ENCODE peak calls at places on chromosomes 4 and X, in eight cellular contexts. One of them, this sample, is unnamed.

GRCh38 chr4:7371122-7371941 is 63.4 kb downstream of the PSAPL1 start:
- DNase-seq in coronary artery: no peak
- DNase-seq in substantia nigra: no peak
- DNase-seq in HCT116: no peak
- DNase-seq in CD8-positive, alpha-beta T cell: no peak
- DNase-seq in astrocyte: peak; percentile 96
- DNase-seq in brain microvascular endothelial cell: peak; percentile 62
- DNase-seq in ovary: no peak
- DNase-seq in this sample: no peak

GRCh38 chr4:128879971-128880370 is 70.5 kb downstream of the JADE1 start:
- DNase-seq in coronary artery: no peak
- DNase-seq in brain microvascular endothelial cell: no peak
- DNase-seq in HCT116: no peak
- DNase-seq in astrocyte: no peak
- DNase-seq in ovary: no peak
- DNase-seq in CD8-positive, alpha-beta T cell: no peak
- DNase-seq in substantia nigra: no peak
- DNase-seq in this sample: no peak

GRCh38 chrX:56763556-56764152 is 34.6 kb downstream of the NBDY start:
- DNase-seq in HCT116: no peak
- DNase-seq in substantia nigra: no peak
- DNase-seq in astrocyte: peak; percentile 16
- DNase-seq in CD8-positive, alpha-beta T cell: no peak
- DNase-seq in coronary artery: peak; percentile 84
- DNase-seq in ovary: peak; percentile 86
- DNase-seq in brain microvascular endothelial cell: peak; percentile 16
- DNase-seq in this sample: no peak

GRCh38 chr4:7597281-7597680 is 162.6 kb upstream of the PSAPL1 start:
- DNase-seq in CD8-positive, alpha-beta T cell: no peak
- DNase-seq in substantia nigra: no peak
- DNase-seq in coronary artery: no peak
- DNase-seq in astrocyte: no peak
- DNase-seq in HCT116: no peak
- DNase-seq in ovary: no peak
- DNase-seq in brain microvascular endothelial cell: no peak
- DNase-seq in this sample: no peak

GRCh38 chrX:41164469-41164868 is 79.2 kb downstream of the USP9X start:
- DNase-seq in CD8-positive, alpha-beta T cell: no peak
- DNase-seq in ovary: no peak
- DNase-seq in HCT116: no peak
- DNase-seq in coronary artery: no peak
- DNase-seq in brain microvascular endothelial cell: no peak
- DNase-seq in substantia nigra: no peak
- DNase-seq in astrocyte: no peak
- DNase-seq in this sample: no peak

GRCh38 chr4:154416183-154416543 is 75.4 kb downstream of the DCHS2 start:
- DNase-seq in CD8-positive, alpha-beta T cell: no peak
- DNase-seq in HCT116: no peak
- DNase-seq in ovary: peak; percentile 39
- DNase-seq in substantia nigra: peak; percentile 17
- DNase-seq in astrocyte: no peak
- DNase-seq in coronary artery: no peak
- DNase-seq in brain microvascular endothelial cell: no peak
- DNase-seq in this sample: no peak

GRCh38 chr4:52299120-52299519 is 248.0 kb downstream of the SPATA18 start:
- DNase-seq in HCT116: no peak
- DNase-seq in CD8-positive, alpha-beta T cell: peak; percentile 17
- DNase-seq in brain microvascular endothelial cell: no peak
- DNase-seq in astrocyte: no peak
- DNase-seq in ovary: no peak
- DNase-seq in coronary artery: no peak
- DNase-seq in substantia nigra: no peak
- DNase-seq in this sample: no peak

GRCh38 chr4:123481034-123481433 is 84.4 kb downstream of the SPRY1 start:
- DNase-seq in substantia nigra: no peak
- DNase-seq in coronary artery: no peak
- DNase-seq in HCT116: no peak
- DNase-seq in ovary: no peak
- DNase-seq in CD8-positive, alpha-beta T cell: no peak
- DNase-seq in brain microvascular endothelial cell: peak; percentile 61
- DNase-seq in astrocyte: peak; percentile 94
- DNase-seq in this sample: peak; percentile 72

GRCh38 chr4:64520393-64520792 is 111.1 kb upstream of the TECRL start:
- DNase-seq in coronary artery: no peak
- DNase-seq in CD8-positive, alpha-beta T cell: no peak
- DNase-seq in astrocyte: no peak
- DNase-seq in brain microvascular endothelial cell: no peak
- DNase-seq in substantia nigra: no peak
- DNase-seq in ovary: no peak
- DNase-seq in HCT116: no peak
- DNase-seq in this sample: no peak

GRCh38 chr4:155522201-155522600 is 144.4 kb upstream of the GUCY1A1 start:
- DNase-seq in CD8-positive, alpha-beta T cell: no peak
- DNase-seq in HCT116: no peak
- DNase-seq in coronary artery: no peak
- DNase-seq in substantia nigra: no peak
- DNase-seq in astrocyte: peak; percentile 61
- DNase-seq in ovary: no peak
- DNase-seq in brain microvascular endothelial cell: no peak
- DNase-seq in this sample: no peak

GRCh38 chr4:128866281-128866680 is 56.8 kb downstream of the JADE1 start:
- DNase-seq in substantia nigra: no peak
- DNase-seq in brain microvascular endothelial cell: no peak
- DNase-seq in ovary: no peak
- DNase-seq in coronary artery: no peak
- DNase-seq in HCT116: no peak
- DNase-seq in CD8-positive, alpha-beta T cell: no peak
- DNase-seq in astrocyte: no peak
- DNase-seq in this sample: no peak

GRCh38 chr4:13266687-13267086 is 217.5 kb downstream of the RAB28 start:
- DNase-seq in CD8-positive, alpha-beta T cell: no peak
- DNase-seq in coronary artery: no peak
- DNase-seq in brain microvascular endothelial cell: no peak
- DNase-seq in HCT116: no peak
- DNase-seq in substantia nigra: no peak
- DNase-seq in astrocyte: no peak
- DNase-seq in ovary: no peak
- DNase-seq in this sample: no peak

DNA sequence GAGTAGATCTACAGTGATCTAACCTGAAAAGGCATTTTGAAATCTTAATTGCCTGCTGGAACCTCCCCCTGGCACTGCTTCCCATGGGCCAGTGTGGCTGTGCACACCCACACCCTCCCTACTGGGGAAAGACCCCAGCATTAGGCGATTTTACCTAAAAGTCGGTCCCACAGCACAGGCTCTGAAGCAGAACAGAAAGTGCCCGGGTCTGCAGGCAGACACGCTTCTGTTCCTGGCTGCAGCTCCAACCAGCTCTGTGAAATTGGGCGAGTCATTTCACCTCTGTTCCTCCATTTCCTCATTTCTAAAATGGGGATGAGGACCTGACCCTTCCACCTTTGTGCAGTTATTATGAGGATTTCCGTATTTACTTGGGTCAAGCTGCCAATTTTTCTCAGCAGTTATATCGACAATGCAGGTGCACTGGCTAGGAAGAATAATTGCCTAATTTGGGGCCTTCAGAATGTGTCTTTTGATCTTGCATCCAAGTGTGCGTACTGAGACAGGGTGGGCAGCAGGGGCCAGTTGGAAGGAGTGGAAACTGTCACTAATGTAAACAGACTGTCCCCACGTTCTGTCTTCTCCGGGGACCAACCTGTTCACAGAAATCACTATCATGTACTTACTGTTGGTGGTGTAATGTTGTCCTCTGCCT is 7.1 kb downstream of the KLF3 start:
- DNase-seq in astrocyte: no peak
- DNase-seq in coronary artery: no peak
- DNase-seq in CD8-positive, alpha-beta T cell: no peak
- DNase-seq in ovary: no peak
- DNase-seq in substantia nigra: peak; percentile 26
- DNase-seq in HCT116: no peak
- DNase-seq in brain microvascular endothelial cell: no peak
- DNase-seq in this sample: peak; percentile 33
- H3K27ac ChIP-seq in astrocyte: no peak overlapping the region
- H3K27ac ChIP-seq in coronary artery: peak overlapping the region; percentile 82
- H3K27ac ChIP-seq in CD8-positive, alpha-beta T cell: peak overlapping the region; percentile 31
- H3K27ac ChIP-seq in ovary: peak overlapping the region; percentile 35
- H3K27ac ChIP-seq in substantia nigra: peak overlapping the region; percentile 80
- H3K27ac ChIP-seq in HCT116: peak overlapping the region; percentile 23
- H3K27ac ChIP-seq in brain microvascular endothelial cell: no peak overlapping the region
- H3K27ac ChIP-seq in this sample: peak overlapping the region; percentile 26

DNA sequence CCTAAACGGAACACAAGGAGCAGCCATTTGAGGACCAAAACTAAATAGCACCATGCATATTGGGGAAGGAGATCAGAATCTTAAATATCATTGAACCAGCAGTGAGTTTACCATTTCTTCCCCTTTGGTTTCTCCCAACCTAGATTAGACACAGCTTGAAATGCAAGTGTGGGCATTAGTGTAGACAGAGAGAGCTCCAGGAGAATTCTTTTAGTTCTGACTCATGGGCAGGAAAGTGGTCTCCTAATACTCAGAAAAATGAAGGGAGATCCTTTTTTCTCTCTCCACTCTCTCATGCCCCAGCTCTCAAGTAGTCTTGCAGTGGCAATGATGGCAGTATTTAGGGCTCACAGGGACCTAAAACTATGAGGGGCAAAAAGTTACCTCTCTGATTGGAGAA is 567.9 kb downstream of the INPP4B start:
- DNase-seq in coronary artery: no peak
- DNase-seq in CD8-positive, alpha-beta T cell: no peak
- DNase-seq in brain microvascular endothelial cell: peak; percentile 24
- DNase-seq in HCT116: no peak
- DNase-seq in ovary: no peak
- DNase-seq in substantia nigra: no peak
- DNase-seq in astrocyte: peak; percentile 49
- DNase-seq in this sample: no peak
- H3K27ac ChIP-seq in coronary artery: no peak overlapping the region
- H3K27ac ChIP-seq in CD8-positive, alpha-beta T cell: no peak overlapping the region
- H3K27ac ChIP-seq in brain microvascular endothelial cell: no peak overlapping the region
- H3K27ac ChIP-seq in HCT116: no peak overlapping the region
- H3K27ac ChIP-seq in ovary: no peak overlapping the region
- H3K27ac ChIP-seq in substantia nigra: no peak overlapping the region
- H3K27ac ChIP-seq in astrocyte: no peak overlapping the region
- H3K27ac ChIP-seq in this sample: no peak overlapping the region

DNA sequence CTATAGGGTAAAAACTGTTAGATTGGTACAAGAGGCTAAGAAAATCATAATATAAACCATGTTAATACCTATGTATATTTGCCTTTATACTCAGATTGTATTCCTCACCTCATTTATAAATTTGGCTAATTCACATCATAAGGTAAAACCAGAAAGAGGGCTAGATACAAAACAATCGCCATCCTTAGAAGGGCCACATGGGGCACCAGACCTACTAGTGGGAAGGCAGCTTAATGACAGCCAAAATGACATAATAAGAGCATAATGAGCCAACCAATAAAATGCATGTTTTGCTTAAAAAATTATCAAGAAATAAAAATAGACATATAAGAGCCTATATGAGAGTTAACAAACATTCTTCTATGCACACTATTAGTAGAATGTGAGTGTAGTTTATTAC is 107.3 kb upstream of the PRDX4 start:
- DNase-seq in coronary artery: no peak
- DNase-seq in CD8-positive, alpha-beta T cell: no peak
- DNase-seq in brain microvascular endothelial cell: no peak
- DNase-seq in astrocyte: no peak
- DNase-seq in substantia nigra: no peak
- DNase-seq in ovary: no peak
- DNase-seq in HCT116: no peak
- DNase-seq in this sample: no peak
- H3K27ac ChIP-seq in coronary artery: no peak overlapping the region
- H3K27ac ChIP-seq in CD8-positive, alpha-beta T cell: no peak overlapping the region
- H3K27ac ChIP-seq in brain microvascular endothelial cell: no peak overlapping the region
- H3K27ac ChIP-seq in astrocyte: no peak overlapping the region
- H3K27ac ChIP-seq in substantia nigra: no peak overlapping the region
- H3K27ac ChIP-seq in ovary: no peak overlapping the region
- H3K27ac ChIP-seq in HCT116: no peak overlapping the region
- H3K27ac ChIP-seq in this sample: no peak overlapping the region

GRCh38 chr4:53653484-53654053 is 62.3 kb upstream of the LNX1 start:
- DNase-seq in ovary: peak; percentile 40
- DNase-seq in CD8-positive, alpha-beta T cell: no peak
- DNase-seq in brain microvascular endothelial cell: peak; percentile 2
- DNase-seq in astrocyte: no peak
- DNase-seq in substantia nigra: no peak
- DNase-seq in coronary artery: no peak
- DNase-seq in HCT116: no peak
- DNase-seq in this sample: no peak

GRCh38 chr4:53654300-53654758 is 63.0 kb upstream of the LNX1 start:
- DNase-seq in coronary artery: no peak
- DNase-seq in astrocyte: peak; percentile 79
- DNase-seq in CD8-positive, alpha-beta T cell: no peak
- DNase-seq in brain microvascular endothelial cell: no peak
- DNase-seq in HCT116: no peak
- DNase-seq in substantia nigra: no peak
- DNase-seq in ovary: no peak
- DNase-seq in this sample: peak; percentile 55

GRCh38 chr4:53658029-53658428 is 66.7 kb upstream of the LNX1 start:
- DNase-seq in ovary: no peak
- DNase-seq in HCT116: no peak
- DNase-seq in coronary artery: no peak
- DNase-seq in CD8-positive, alpha-beta T cell: no peak
- DNase-seq in brain microvascular endothelial cell: no peak
- DNase-seq in substantia nigra: no peak
- DNase-seq in astrocyte: no peak
- DNase-seq in this sample: no peak

GRCh38 chr4:53659112-53659511 is 67.8 kb upstream of the LNX1 start:
- DNase-seq in coronary artery: no peak
- DNase-seq in brain microvascular endothelial cell: no peak
- DNase-seq in ovary: no peak
- DNase-seq in HCT116: no peak
- DNase-seq in astrocyte: no peak
- DNase-seq in CD8-positive, alpha-beta T cell: no peak
- DNase-seq in substantia nigra: no peak
- DNase-seq in this sample: no peak

DNA sequence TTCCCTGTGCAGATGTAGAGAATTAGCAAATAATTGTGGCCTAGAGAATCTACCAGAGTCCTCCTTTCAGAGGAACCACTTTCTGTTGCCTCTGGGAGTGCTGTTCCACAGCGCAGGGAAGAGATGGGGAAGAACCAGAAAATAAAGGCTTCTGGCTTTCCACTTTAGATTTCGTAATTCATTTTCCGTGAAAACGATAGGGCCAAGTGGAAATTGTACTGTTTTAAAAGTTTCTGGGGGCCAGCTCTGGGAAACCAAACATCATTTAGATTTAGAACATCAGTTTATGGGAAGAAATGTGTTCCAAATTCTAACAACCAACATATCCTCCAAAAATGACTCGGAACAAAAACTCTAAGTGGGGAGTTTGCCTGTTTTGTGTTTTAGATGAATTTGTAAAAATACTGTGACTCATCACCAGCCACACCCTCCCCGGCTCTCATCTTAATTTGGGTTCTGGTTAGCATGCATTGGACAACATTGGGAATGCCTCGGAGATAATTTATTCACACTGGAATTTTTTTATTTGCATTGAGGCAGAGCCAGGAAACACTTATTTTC is 65.2 kb upstream of the LNX1 start:
- DNase-seq in ovary: peak; percentile 31
- DNase-seq in HCT116: no peak
- DNase-seq in CD8-positive, alpha-beta T cell: no peak
- DNase-seq in astrocyte: peak; percentile 8
- DNase-seq in substantia nigra: no peak
- DNase-seq in coronary artery: no peak
- DNase-seq in brain microvascular endothelial cell: no peak
- DNase-seq in this sample: peak; percentile 19
- H3K27ac ChIP-seq in ovary: peak overlapping the region; percentile 23
- H3K27ac ChIP-seq in HCT116: no peak overlapping the region
- H3K27ac ChIP-seq in CD8-positive, alpha-beta T cell: no peak overlapping the region
- H3K27ac ChIP-seq in astrocyte: no peak overlapping the region
- H3K27ac ChIP-seq in substantia nigra: no peak overlapping the region
- H3K27ac ChIP-seq in coronary artery: no peak overlapping the region
- H3K27ac ChIP-seq in brain microvascular endothelial cell: no peak overlapping the region
- H3K27ac ChIP-seq in this sample: no peak overlapping the region

This sample was measured in PC-3.